ENCODE peak calls at places on chromosomes 6 and 20, in four cellular contexts. M is Right ventricle myocardium superior; Z is GOT3; J is CD4-positive, alpha-beta memory T cell. W is an unnamed sample.

GRCh38 chr6:3913077-3913957 is 64.1 kb downstream of the FAM50B start:
- DNase-seq in M (no peak), Z (peak; percentile 35), J (no peak), W (peak; percentile 87)

GRCh38 chr20:41005361-41005729 is 23.3 kb upstream of the TOP1 start:
- DNase-seq in M (peak; percentile 91), Z (peak; percentile 18), J (no peak), W (no peak)

GRCh38 chr20:23047738-23048214 is 1.7 kb downstream of the THBD start:
- DNase-seq in M (peak; percentile 69), Z (no peak), J (no peak), W (peak; percentile 73)

GRCh38 chr6:46901747-46902362 is 19.9 kb downstream of the ADGRF5 start:
- DNase-seq in M (no peak), Z (no peak), J (no peak), W (no peak)

GRCh38 chr6:56802570-56802969 is 152.3 kb upstream of the BEND6 start:
- DNase-seq in M (no peak), Z (no peak), J (no peak), W (no peak)

GRCh38 chr6:8219352-8219943 is 117.1 kb upstream of the EEF1E1 start:
- DNase-seq in M (no peak), Z (no peak), J (peak; percentile 22), W (no peak)

GRCh38 chr20:11207749-11208502 is 534.1 kb upstream of the JAG1 start:
- DNase-seq in M (no peak), Z (no peak), J (no peak), W (peak; percentile 82)

GRCh38 chr6:105522626-105523322 is 119.9 kb upstream of the PREP start:
- DNase-seq in M (no peak), Z (no peak), J (no peak), W (no peak)

GRCh38 chr20:52746190-52746589 is 226.0 kb upstream of the TSHZ2 start:
- DNase-seq in M (no peak), Z (no peak), J (no peak), W (no peak)

GRCh38 chr20:10509411-10509810 is 74.3 kb downstream of the SLX4IP start:
- DNase-seq in M (no peak), Z (no peak), J (no peak), W (no peak)

GRCh38 chr6:83872386-83873118 is 13.1 kb downstream of the CYB5R4 start:
- DNase-seq in M (no peak), Z (no peak), J (no peak), W (no peak)

GRCh38 chr6:55397986-55398385 is 70.7 kb downstream of the GFRAL start:
- DNase-seq in M (no peak), Z (no peak), J (no peak), W (no peak)

GRCh38 chr20:14775778-14776177 is 438.4 kb upstream of the FLRT3 start:
- DNase-seq in M (no peak), Z (no peak), J (no peak), W (no peak)

GRCh38 chr6:129494099-129494498 is 215.9 kb downstream of the ARHGAP18 start:
- DNase-seq in M (no peak), Z (no peak), J (no peak), W (no peak)

GRCh38 chr6:65692109-65692508 is 14.9 kb downstream of the EYS start:
- DNase-seq in M (no peak), Z (no peak), J (no peak), W (no peak)

GRCh38 chr6:46781478-46782378 is 11.5 kb upstream of the MEP1A start:
- DNase-seq in M (no peak), Z (no peak), J (no peak), W (no peak)

GRCh38 chr6:16683524-16684194 is 77.6 kb downstream of the ATXN1 start:
- DNase-seq in M (no peak), Z (no peak), J (no peak), W (peak; percentile 80)

GRCh38 chr6:170438402-170438753 is 114.7 kb downstream of the PSMB1 start:
- DNase-seq in M (peak; percentile 79), Z (peak; percentile 91), J (no peak), W (peak; percentile 86)

GRCh38 chr20:58048096-58048702 is 180.3 kb downstream of the ANKRD60 start:
- DNase-seq in M (no peak), Z (peak; percentile 29), J (no peak), W (no peak)

GRCh38 chr6:137452331-137452894 is 41.8 kb downstream of the OLIG3 start:
- DNase-seq in M (no peak), Z (no peak), J (no peak), W (no peak)

GRCh38 chr6:37456126-37456525 is 23.1 kb downstream of the CMTR1 start:
- DNase-seq in M (no peak), Z (no peak), J (no peak), W (no peak)

GRCh38 chr6:116248577-116248976 is 5.3 kb downstream of the TSPYL4 start:
- DNase-seq in M (no peak), Z (no peak), J (no peak), W (no peak)

GRCh38 chr6:31898200-31899011 is 908 bp upstream of the EHMT2 start:
- DNase-seq in M (no peak), Z (no peak), J (peak; percentile 66), W (no peak)

GRCh38 chr6:26029570-26029856 is 57.7 kb upstream of the HFE start:
- DNase-seq in M (no peak), Z (no peak), J (no peak), W (no peak)

GRCh38 chr6:117938324-117938995 is 31.4 kb downstream of the SLC35F1 start:
- DNase-seq in M (no peak), Z (no peak), J (no peak), W (no peak)

GRCh38 chr6:88953550-88954386 is 9.7 kb downstream of the RNGTT start:
- DNase-seq in M (no peak), Z (no peak), J (no peak), W (no peak)

GRCh38 chr6:97947841-97948240 is 664.8 kb upstream of the MMS22L start:
- DNase-seq in M (no peak), Z (no peak), J (no peak), W (no peak)

GRCh38 chr6:41643899-41644269 is 5.6 kb downstream of the MDFI start:
- DNase-seq in M (no peak), Z (no peak), J (no peak), W (no peak)

GRCh38 chr20:57675773-57676172 is 34.0 kb downstream of the PMEPA1 start:
- DNase-seq in M (no peak), Z (no peak), J (no peak), W (no peak)

GRCh38 chr6:7546832-7547714 is 5.6 kb downstream of the DSP start:
- DNase-seq in M (no peak), Z (no peak), J (no peak), W (no peak)

GRCh38 chr20:51643390-51643789 is 100.9 kb upstream of the NFATC2 start:
- DNase-seq in M (no peak), Z (no peak), J (no peak), W (no peak)

GRCh38 chr6:153140299-153140698 is 9.2 kb upstream of the RGS17 start:
- DNase-seq in M (no peak), Z (no peak), J (no peak), W (no peak)

GRCh38 chr6:154509421-154510143 is 903 bp downstream of the CNKSR3 start:
- DNase-seq in M (peak; percentile 56), Z (no peak), J (no peak), W (peak; percentile 77)

GRCh38 chr6:138162104-138162946 is 586 bp downstream of the ARFGEF3 start:
- DNase-seq in M (no peak), Z (no peak), J (no peak), W (no peak)

W was measured in coronary artery.